ENCODE peak calls at places on chromosomes 13 and 19, in nine cellular contexts. One of them, this sample, is unnamed.

GRCh38 chr19:18479964-18480723 is 41.7 kb downstream of the ELL start:
- DNase-seq in heart left ventricle: peak
- DNase-seq in C1 segment of cervical spinal cord: peak
- DNase-seq in midbrain: no peak
- DNase-seq in H54: no peak
- DNase-seq in A549: no peak
- DNase-seq in GM03348: peak
- DNase-seq in CD4-positive, alpha-beta T cell: no peak
- DNase-seq in spleen: peak
- DNase-seq in this sample: peak

GRCh38 chr19:9032136-9032626 is 22.0 kb upstream of the MUC16 start:
- DNase-seq in A549: no peak
- DNase-seq in spleen: no peak
- DNase-seq in GM03348: no peak
- DNase-seq in CD4-positive, alpha-beta T cell: no peak
- DNase-seq in midbrain: no peak
- DNase-seq in heart left ventricle: no peak
- DNase-seq in C1 segment of cervical spinal cord: no peak
- DNase-seq in H54: no peak
- DNase-seq in this sample: no peak

GRCh38 chr19:8253678-8254077 is 44.5 kb downstream of the CERS4 start:
- DNase-seq in GM03348: no peak
- DNase-seq in heart left ventricle: no peak
- DNase-seq in midbrain: no peak
- DNase-seq in H54: no peak
- DNase-seq in C1 segment of cervical spinal cord: no peak
- DNase-seq in A549: no peak
- DNase-seq in spleen: no peak
- DNase-seq in CD4-positive, alpha-beta T cell: no peak
- DNase-seq in this sample: no peak

GRCh38 chr19:32309711-32310390 is 35.6 kb upstream of the ZNF507 start:
- DNase-seq in spleen: no peak
- DNase-seq in CD4-positive, alpha-beta T cell: no peak
- DNase-seq in C1 segment of cervical spinal cord: no peak
- DNase-seq in H54: no peak
- DNase-seq in heart left ventricle: no peak
- DNase-seq in GM03348: peak
- DNase-seq in A549: no peak
- DNase-seq in midbrain: no peak
- DNase-seq in this sample: no peak

GRCh38 chr13:60351326-60351725 is 45.7 kb upstream of the TDRD3 start:
- DNase-seq in CD4-positive, alpha-beta T cell: no peak
- DNase-seq in midbrain: no peak
- DNase-seq in heart left ventricle: no peak
- DNase-seq in spleen: no peak
- DNase-seq in H54: no peak
- DNase-seq in C1 segment of cervical spinal cord: no peak
- DNase-seq in A549: no peak
- DNase-seq in GM03348: peak
- DNase-seq in this sample: no peak

GRCh38 chr13:49711218-49711863 is 20.1 kb upstream of the EBPL start:
- DNase-seq in GM03348: no peak
- DNase-seq in CD4-positive, alpha-beta T cell: no peak
- DNase-seq in H54: no peak
- DNase-seq in spleen: no peak
- DNase-seq in C1 segment of cervical spinal cord: no peak
- DNase-seq in A549: peak
- DNase-seq in midbrain: no peak
- DNase-seq in heart left ventricle: no peak
- DNase-seq in this sample: no peak

GRCh38 chr13:85204668-85205344 is 594.4 kb downstream of the SLITRK6 start:
- DNase-seq in midbrain: no peak
- DNase-seq in spleen: no peak
- DNase-seq in H54: no peak
- DNase-seq in GM03348: no peak
- DNase-seq in C1 segment of cervical spinal cord: no peak
- DNase-seq in heart left ventricle: no peak
- DNase-seq in A549: no peak
- DNase-seq in CD4-positive, alpha-beta T cell: no peak
- DNase-seq in this sample: no peak

GRCh38 chr19:42634409-42635232 is 39.9 kb upstream of the CEACAM8 start:
- DNase-seq in spleen: no peak
- DNase-seq in midbrain: no peak
- DNase-seq in C1 segment of cervical spinal cord: no peak
- DNase-seq in heart left ventricle: no peak
- DNase-seq in A549: peak
- DNase-seq in GM03348: peak
- DNase-seq in H54: peak
- DNase-seq in CD4-positive, alpha-beta T cell: no peak
- DNase-seq in this sample: no peak

GRCh38 chr13:42740753-42741152 is 40.6 kb upstream of the FAM216B start:
- DNase-seq in GM03348: no peak
- DNase-seq in A549: peak
- DNase-seq in CD4-positive, alpha-beta T cell: no peak
- DNase-seq in midbrain: peak
- DNase-seq in C1 segment of cervical spinal cord: no peak
- DNase-seq in heart left ventricle: peak
- DNase-seq in spleen: no peak
- DNase-seq in H54: no peak
- DNase-seq in this sample: peak

GRCh38 chr13:40120781-40121180 is 465.3 kb downstream of the COG6 start:
- DNase-seq in GM03348: peak
- DNase-seq in spleen: no peak
- DNase-seq in H54: no peak
- DNase-seq in A549: no peak
- DNase-seq in midbrain: peak
- DNase-seq in heart left ventricle: no peak
- DNase-seq in C1 segment of cervical spinal cord: no peak
- DNase-seq in CD4-positive, alpha-beta T cell: no peak
- DNase-seq in this sample: no peak

GRCh38 chr13:68708336-68708908 is 1399.2 kb upstream of the ATXN8OS start:
- DNase-seq in midbrain: no peak
- DNase-seq in heart left ventricle: no peak
- DNase-seq in H54: no peak
- DNase-seq in CD4-positive, alpha-beta T cell: no peak
- DNase-seq in GM03348: no peak
- DNase-seq in spleen: no peak
- DNase-seq in C1 segment of cervical spinal cord: no peak
- DNase-seq in A549: no peak
- DNase-seq in this sample: no peak

GRCh38 chr13:74052402-74052928 is 81.7 kb downstream of the KLF12 start:
- DNase-seq in H54: no peak
- DNase-seq in C1 segment of cervical spinal cord: no peak
- DNase-seq in midbrain: no peak
- DNase-seq in CD4-positive, alpha-beta T cell: no peak
- DNase-seq in heart left ventricle: no peak
- DNase-seq in A549: peak
- DNase-seq in spleen: no peak
- DNase-seq in GM03348: no peak
- DNase-seq in this sample: peak

GRCh38 chr13:33441015-33441414 is 155.5 kb upstream of the STARD13 start:
- DNase-seq in A549: peak
- DNase-seq in spleen: no peak
- DNase-seq in midbrain: no peak
- DNase-seq in heart left ventricle: no peak
- DNase-seq in C1 segment of cervical spinal cord: no peak
- DNase-seq in H54: no peak
- DNase-seq in GM03348: no peak
- DNase-seq in CD4-positive, alpha-beta T cell: no peak
- DNase-seq in this sample: no peak

GRCh38 chr13:93248627-93249047 is 22.0 kb downstream of the GPC6 start:
- DNase-seq in heart left ventricle: no peak
- DNase-seq in CD4-positive, alpha-beta T cell: no peak
- DNase-seq in spleen: no peak
- DNase-seq in H54: peak
- DNase-seq in midbrain: peak
- DNase-seq in C1 segment of cervical spinal cord: no peak
- DNase-seq in GM03348: no peak
- DNase-seq in A549: peak
- DNase-seq in this sample: peak

GRCh38 chr19:3443840-3444694 is 36.3 kb downstream of the SMIM24 start:
- DNase-seq in heart left ventricle: peak
- DNase-seq in C1 segment of cervical spinal cord: no peak
- DNase-seq in H54: no peak
- DNase-seq in A549: no peak
- DNase-seq in spleen: peak
- DNase-seq in midbrain: peak
- DNase-seq in CD4-positive, alpha-beta T cell: no peak
- DNase-seq in GM03348: no peak
- DNase-seq in this sample: no peak

GRCh38 chr13:52862358-52863206 is 14.1 kb upstream of the PCDH8 start:
- DNase-seq in C1 segment of cervical spinal cord: no peak
- DNase-seq in H54: no peak
- DNase-seq in heart left ventricle: no peak
- DNase-seq in CD4-positive, alpha-beta T cell: no peak
- DNase-seq in GM03348: peak
- DNase-seq in spleen: no peak
- DNase-seq in A549: peak
- DNase-seq in midbrain: no peak
- DNase-seq in this sample: no peak

GRCh38 chr13:67062160-67062559 is 168.0 kb downstream of the PCDH9 start:
- DNase-seq in CD4-positive, alpha-beta T cell: no peak
- DNase-seq in C1 segment of cervical spinal cord: no peak
- DNase-seq in heart left ventricle: no peak
- DNase-seq in H54: no peak
- DNase-seq in midbrain: no peak
- DNase-seq in A549: no peak
- DNase-seq in GM03348: no peak
- DNase-seq in spleen: no peak
- DNase-seq in this sample: no peak

GRCh38 chr13:90091611-90092010 is 1255.9 kb upstream of the MIR17HG start:
- DNase-seq in midbrain: no peak
- DNase-seq in CD4-positive, alpha-beta T cell: no peak
- DNase-seq in spleen: no peak
- DNase-seq in C1 segment of cervical spinal cord: no peak
- DNase-seq in A549: no peak
- DNase-seq in H54: no peak
- DNase-seq in GM03348: no peak
- DNase-seq in heart left ventricle: no peak
- DNase-seq in this sample: no peak

GRCh38 chr19:29860492-29860891 is 48.7 kb downstream of the CCNE1 start:
- DNase-seq in GM03348: no peak
- DNase-seq in H54: no peak
- DNase-seq in C1 segment of cervical spinal cord: no peak
- DNase-seq in heart left ventricle: no peak
- DNase-seq in CD4-positive, alpha-beta T cell: no peak
- DNase-seq in A549: peak
- DNase-seq in spleen: no peak
- DNase-seq in midbrain: no peak
- DNase-seq in this sample: no peak

GRCh38 chr13:99307247-99307646 is at the start of gene GPR183:
- DNase-seq in spleen: no peak
- DNase-seq in A549: no peak
- DNase-seq in H54: no peak
- DNase-seq in C1 segment of cervical spinal cord: no peak
- DNase-seq in GM03348: no peak
- DNase-seq in CD4-positive, alpha-beta T cell: no peak
- DNase-seq in midbrain: peak
- DNase-seq in heart left ventricle: no peak
- DNase-seq in this sample: no peak

GRCh38 chr13:80363890-80364503 is 23.1 kb upstream of the SPRY2 start:
- DNase-seq in H54: peak
- DNase-seq in heart left ventricle: no peak
- DNase-seq in A549: peak
- DNase-seq in CD4-positive, alpha-beta T cell: no peak
- DNase-seq in GM03348: peak
- DNase-seq in midbrain: peak
- DNase-seq in spleen: no peak
- DNase-seq in C1 segment of cervical spinal cord: no peak
- DNase-seq in this sample: no peak

GRCh38 chr19:20928371-20928770 is 5.3 kb downstream of the ZNF85 start:
- DNase-seq in spleen: no peak
- DNase-seq in heart left ventricle: no peak
- DNase-seq in C1 segment of cervical spinal cord: no peak
- DNase-seq in midbrain: no peak
- DNase-seq in CD4-positive, alpha-beta T cell: no peak
- DNase-seq in GM03348: peak
- DNase-seq in A549: no peak
- DNase-seq in H54: peak
- DNase-seq in this sample: no peak

GRCh38 chr19:33384983-33385382 is 11.5 kb downstream of the CEBPG start:
- DNase-seq in H54: no peak
- DNase-seq in A549: no peak
- DNase-seq in midbrain: no peak
- DNase-seq in spleen: no peak
- DNase-seq in heart left ventricle: no peak
- DNase-seq in GM03348: no peak
- DNase-seq in CD4-positive, alpha-beta T cell: no peak
- DNase-seq in C1 segment of cervical spinal cord: no peak
- DNase-seq in this sample: no peak

GRCh38 chr13:95301947-95302386 is 716 bp upstream of the ABCC4 start:
- DNase-seq in heart left ventricle: no peak
- DNase-seq in GM03348: no peak
- DNase-seq in CD4-positive, alpha-beta T cell: peak
- DNase-seq in spleen: no peak
- DNase-seq in H54: no peak
- DNase-seq in midbrain: no peak
- DNase-seq in C1 segment of cervical spinal cord: no peak
- DNase-seq in A549: no peak
- DNase-seq in this sample: no peak

GRCh38 chr13:92966341-92966740 is 260.3 kb upstream of the GPC6 start:
- DNase-seq in A549: no peak
- DNase-seq in heart left ventricle: no peak
- DNase-seq in spleen: no peak
- DNase-seq in H54: no peak
- DNase-seq in C1 segment of cervical spinal cord: no peak
- DNase-seq in midbrain: no peak
- DNase-seq in CD4-positive, alpha-beta T cell: no peak
- DNase-seq in GM03348: no peak
- DNase-seq in this sample: no peak

GRCh38 chr13:23069571-23069970 is 111.2 kb upstream of the SGCG start:
- DNase-seq in C1 segment of cervical spinal cord: no peak
- DNase-seq in A549: no peak
- DNase-seq in GM03348: peak
- DNase-seq in midbrain: no peak
- DNase-seq in spleen: no peak
- DNase-seq in H54: no peak
- DNase-seq in heart left ventricle: no peak
- DNase-seq in CD4-positive, alpha-beta T cell: no peak
- DNase-seq in this sample: no peak

GRCh38 chr19:3336680-3337523 is 29.5 kb upstream of the NFIC start:
- DNase-seq in GM03348: peak
- DNase-seq in H54: no peak
- DNase-seq in CD4-positive, alpha-beta T cell: no peak
- DNase-seq in A549: peak
- DNase-seq in C1 segment of cervical spinal cord: peak
- DNase-seq in spleen: no peak
- DNase-seq in midbrain: peak
- DNase-seq in heart left ventricle: peak
- DNase-seq in this sample: peak

GRCh38 chr19:56146904-56147303 is 5.8 kb downstream of the ZNF444 start:
- DNase-seq in A549: no peak
- DNase-seq in spleen: no peak
- DNase-seq in H54: no peak
- DNase-seq in midbrain: no peak
- DNase-seq in CD4-positive, alpha-beta T cell: no peak
- DNase-seq in GM03348: no peak
- DNase-seq in heart left ventricle: no peak
- DNase-seq in C1 segment of cervical spinal cord: no peak
- DNase-seq in this sample: no peak

GRCh38 chr13:42458193-42458592 is 115.8 kb upstream of the TNFSF11 start:
- DNase-seq in C1 segment of cervical spinal cord: no peak
- DNase-seq in H54: no peak
- DNase-seq in midbrain: no peak
- DNase-seq in A549: no peak
- DNase-seq in spleen: no peak
- DNase-seq in CD4-positive, alpha-beta T cell: no peak
- DNase-seq in GM03348: no peak
- DNase-seq in heart left ventricle: no peak
- DNase-seq in this sample: no peak

GRCh38 chr19:49887037-49887652 is 9.5 kb downstream of the IL4I1 start:
- DNase-seq in H54: no peak
- DNase-seq in C1 segment of cervical spinal cord: no peak
- DNase-seq in CD4-positive, alpha-beta T cell: no peak
- DNase-seq in heart left ventricle: no peak
- DNase-seq in A549: no peak
- DNase-seq in midbrain: no peak
- DNase-seq in GM03348: no peak
- DNase-seq in spleen: no peak
- DNase-seq in this sample: no peak

GRCh38 chr13:73938375-73939070 is 195.7 kb downstream of the KLF12 start:
- DNase-seq in C1 segment of cervical spinal cord: no peak
- DNase-seq in CD4-positive, alpha-beta T cell: no peak
- DNase-seq in A549: peak
- DNase-seq in H54: peak
- DNase-seq in GM03348: peak
- DNase-seq in heart left ventricle: no peak
- DNase-seq in spleen: no peak
- DNase-seq in midbrain: no peak
- DNase-seq in this sample: no peak